ENCODE peak calls at places on chromosomes 13 and 19, in four cellular contexts. P, B, T and X are unnamed samples.

GRCh38 chr19:34856052-34856451 is 70.7 kb upstream of the ZNF30 start:
- DNase-seq in P (no peak), B (no peak), T (no peak), X (no peak)

GRCh38 chr19:48967346-48968178 is 2.5 kb downstream of the FTL start:
- DNase-seq in P (no peak), B (no peak), T (no peak), X (no peak)

GRCh38 chr19:33403973-33404304 is 30.4 kb downstream of the CEBPG start:
- DNase-seq in P (no peak), B (no peak), T (no peak), X (no peak)

GRCh38 chr19:5585461-5586299 is 17.9 kb upstream of the TINCR start:
- DNase-seq in P (no peak), B (peak; percentile 43), T (no peak), X (peak; percentile 64)

GRCh38 chr13:64959276-64959675 is 2270.9 kb downstream of the PCDH9 start:
- DNase-seq in P (no peak), B (no peak), T (no peak), X (no peak)

GRCh38 chr19:28349604-28350003 is 863.3 kb downstream of the UQCRFS1 start:
- DNase-seq in P (no peak), B (no peak), T (no peak), X (no peak)

GRCh38 chr13:34465423-34465922 is 476.6 kb upstream of the NBEA start:
- DNase-seq in P (no peak), B (no peak), T (no peak), X (no peak)

GRCh38 chr19:10116085-10116865 is 3.4 kb downstream of the EIF3G start:
- DNase-seq in P (no peak), B (no peak), T (no peak), X (no peak)

GRCh38 chr19:29724741-29725140 is 9.7 kb upstream of the C19orf12 start:
- DNase-seq in P (no peak), B (no peak), T (no peak), X (no peak)